ENCODE peak calls at places on chromosomes 11 and 22, in seven cellular contexts. I is neuronal stem cell, G is H9, E is mesenchymal stem cell, P is mesendoderm, R is H1, B is trophoblast cell. U is an unnamed sample.

GRCh38 chr11:120985718-120986569 is 38.0 kb upstream of the TBCEL start:
- DNase-seq in I (peak; percentile 63), G (peak; percentile 73), E (peak; percentile 76), P (peak; percentile 88), R (peak; percentile 69), B (peak; percentile 87), U (peak; percentile 29)

GRCh38 chr11:28939381-28939780 is 831.2 kb downstream of the METTL15 start:
- DNase-seq in I (no peak), G (no peak), E (no peak), P (no peak), R (no peak), B (no peak), U (no peak)

GRCh38 chr11:117809236-117810055 is 12.4 kb upstream of the DSCAML1 start:
- DNase-seq in I (peak; percentile 56), G (peak; percentile 81), E (peak; percentile 57), P (peak; percentile 78), R (peak; percentile 73), B (peak; percentile 68), U (peak; percentile 8)

GRCh38 chr22:42338502-42338901 is 68.0 kb upstream of the TCF20 start:
- DNase-seq in I (no peak), G (no peak), E (no peak), P (no peak), R (no peak), B (no peak), U (no peak)

GRCh38 chr11:59011672-59012071 is 72.4 kb downstream of the GLYATL1 start:
- DNase-seq in I (peak; percentile 47), G (peak; percentile 66), E (no peak), P (peak; percentile 85), R (peak; percentile 65), B (no peak), U (no peak)

GRCh38 chr22:27430799-27431480 is 370.6 kb downstream of the MN1 start:
- DNase-seq in I (no peak), G (no peak), E (no peak), P (no peak), R (no peak), B (peak; percentile 27), U (no peak)

GRCh38 chr11:102266111-102266510 is 51.2 kb upstream of the BIRC3 start:
- DNase-seq in I (no peak), G (no peak), E (no peak), P (no peak), R (no peak), B (no peak), U (no peak)

GRCh38 chr11:123478352-123478986 is 48.4 kb downstream of the GRAMD1B start:
- DNase-seq in I (peak; percentile 73), G (peak; percentile 79), E (peak; percentile 83), P (peak; percentile 93), R (no peak), B (peak; percentile 85), U (peak; percentile 85)

GRCh38 chr11:69934861-69935494 is 115.8 kb upstream of the FGF3 start:
- DNase-seq in I (no peak), G (peak; percentile 82), E (peak; percentile 38), P (peak; percentile 29), R (no peak), B (peak; percentile 58), U (peak; percentile 27)

GRCh38 chr11:93528757-93529639 is 14.2 kb downstream of the SMCO4 start:
- DNase-seq in I (no peak), G (no peak), E (no peak), P (no peak), R (no peak), B (no peak), U (no peak)

GRCh38 chr11:125921042-125921441 is 16.7 kb downstream of the DDX25 start:
- DNase-seq in I (no peak), G (no peak), E (no peak), P (no peak), R (no peak), B (no peak), U (no peak)

GRCh38 chr11:24932110-24933000 is 435.5 kb downstream of the LUZP2 start:
- DNase-seq in I (no peak), G (no peak), E (peak; percentile 2), P (no peak), R (no peak), B (no peak), U (no peak)

GRCh38 chr11:846496-847098 is 3.9 kb downstream of the TSPAN4 start:
- DNase-seq in I (no peak), G (no peak), E (peak; percentile 41), P (no peak), R (no peak), B (no peak), U (peak; percentile 53)

GRCh38 chr22:17931400-17931825 is 92.9 kb downstream of the MICAL3 start:
- DNase-seq in I (no peak), G (no peak), E (no peak), P (no peak), R (no peak), B (no peak), U (no peak)

GRCh38 chr11:1827095-1827797 is 7.5 kb upstream of the SYT8 start:
- DNase-seq in I (no peak), G (no peak), E (peak; percentile 50), P (no peak), R (no peak), B (no peak), U (peak; percentile 65)

GRCh38 chr11:132357811-132358572 is 987.6 kb downstream of the NTM start:
- DNase-seq in I (no peak), G (no peak), E (no peak), P (no peak), R (no peak), B (no peak), U (no peak)

GRCh38 chr11:8766043-8766992 is 83.7 kb downstream of the RPL27A start:
- DNase-seq in I (peak; percentile 23), G (peak; percentile 46), E (no peak), P (peak; percentile 59), R (no peak), B (peak; percentile 10), U (peak; percentile 52)

GRCh38 chr11:111490496-111490895 is 21.7 kb downstream of the BTG4 start:
- DNase-seq in I (no peak), G (no peak), E (no peak), P (no peak), R (no peak), B (no peak), U (no peak)

GRCh38 chr22:23431337-23432072 is 148.6 kb downstream of the IGLL1 start:
- DNase-seq in I (no peak), G (no peak), E (no peak), P (peak; percentile 55), R (no peak), B (no peak), U (no peak)

GRCh38 chr11:67632175-67632981 is 2.6 kb upstream of the NUDT8 start:
- DNase-seq in I (no peak), G (peak; percentile 31), E (no peak), P (no peak), R (no peak), B (no peak), U (no peak)

GRCh38 chr11:67630943-67631331 is 1.2 kb upstream of the NUDT8 start:
- DNase-seq in I (no peak), G (no peak), E (no peak), P (no peak), R (no peak), B (no peak), U (no peak)

GRCh38 chr11:67631427-67631826 is 1.7 kb upstream of the NUDT8 start:
- DNase-seq in I (no peak), G (peak; percentile 42), E (no peak), P (no peak), R (no peak), B (no peak), U (no peak)

GRCh38 chr11:67632982-67633755 is 3.4 kb upstream of the NUDT8 start:
- DNase-seq in I (no peak), G (peak; percentile 27), E (no peak), P (no peak), R (no peak), B (no peak), U (no peak)

GRCh38 chr11:67631853-67632174 is 2.1 kb upstream of the NUDT8 start:
- DNase-seq in I (no peak), G (no peak), E (no peak), P (no peak), R (no peak), B (no peak), U (no peak)
- H3K9ac ChIP-seq in I (no peak overlapping the region), G (no peak overlapping the region), E (no peak overlapping the region), P (peak overlapping the region; percentile 12), R (no peak overlapping the region), B (no peak overlapping the region), U (no peak overlapping the region)

GRCh38 chr11:61146413-61146812 is 14.8 kb downstream of the VPS37C start:
- DNase-seq in I (no peak), G (no peak), E (no peak), P (no peak), R (no peak), B (no peak), U (no peak)
- H3K4ac ChIP-seq in I (no peak overlapping the region), G (no peak overlapping the region), E (no peak overlapping the region), P (no peak overlapping the region), R (no peak overlapping the region), B (no peak overlapping the region), U (no peak overlapping the region)

GRCh38 chr22:46121079-46121478 is 29.2 kb upstream of the PPARA start:
- DNase-seq in I (no peak), G (no peak), E (no peak), P (no peak), R (no peak), B (no peak), U (no peak)

GRCh38 chr22:46121523-46122287 is 28.6 kb upstream of the PPARA start:
- DNase-seq in I (no peak), G (no peak), E (no peak), P (no peak), R (no peak), B (no peak), U (no peak)

GRCh38 chr22:46119093-46119728 is 31.1 kb upstream of the PPARA start:
- DNase-seq in I (no peak), G (no peak), E (no peak), P (no peak), R (no peak), B (no peak), U (no peak)

GRCh38 chr22:46120420-46120737 is 29.9 kb upstream of the PPARA start:
- DNase-seq in I (no peak), G (no peak), E (no peak), P (no peak), R (no peak), B (no peak), U (no peak)

GRCh38 chr22:46119729-46120419 is 30.5 kb upstream of the PPARA start:
- DNase-seq in I (no peak), G (no peak), E (no peak), P (no peak), R (no peak), B (no peak), U (peak; percentile 74)
- H3K9ac ChIP-seq in I (peak overlapping the region; percentile 7), G (no peak overlapping the region), E (peak overlapping the region; percentile 48), P (no peak overlapping the region), R (no peak overlapping the region), B (no peak overlapping the region), U (no peak overlapping the region)

DNA sequence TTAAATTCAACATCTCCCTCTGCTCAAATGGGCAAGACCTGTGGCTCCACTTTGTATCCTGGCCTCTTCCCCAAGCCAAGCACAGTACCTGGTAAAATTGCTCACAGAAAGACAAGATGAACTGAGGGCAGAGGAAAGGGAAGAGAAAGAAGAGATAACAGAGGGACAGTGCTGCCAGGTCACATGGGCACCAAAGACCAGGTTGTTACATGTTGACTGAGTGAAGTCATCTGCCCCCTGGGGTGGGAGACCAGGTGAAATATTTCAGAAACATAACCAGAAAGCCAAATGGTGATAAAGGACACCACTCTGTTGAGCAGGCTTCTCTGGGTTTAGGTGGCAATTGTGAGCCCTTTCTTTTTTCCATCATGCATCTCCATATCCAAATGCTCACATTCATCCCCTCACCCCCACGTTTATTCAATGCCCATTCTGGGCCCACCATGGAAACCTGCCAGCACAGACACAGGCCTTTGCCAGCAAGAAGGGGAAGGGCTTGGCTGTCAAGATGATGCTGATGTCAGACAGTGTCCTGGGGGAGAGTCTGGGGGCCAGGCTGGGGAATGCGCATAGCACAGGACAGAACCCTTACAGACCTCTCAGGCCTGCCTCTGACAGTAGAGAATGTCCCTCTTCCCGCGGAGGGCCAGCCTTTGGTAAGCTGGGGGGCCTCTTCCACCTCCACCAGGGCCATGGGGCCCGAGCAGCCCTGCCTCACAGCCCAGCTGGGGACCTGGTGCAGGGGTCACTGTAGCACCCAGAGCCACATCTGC is 51.6 kb downstream of the DGCR2 start:
- DNase-seq in I (no peak), G (no peak), E (no peak), P (peak; percentile 21), R (no peak), B (no peak), U (no peak)
- H3K4ac ChIP-seq in I (no peak overlapping the region), G (no peak overlapping the region), E (no peak overlapping the region), P (no peak overlapping the region), R (no peak overlapping the region), B (no peak overlapping the region), U (no peak overlapping the region)

U was measured in IMR-90.